ENCODE peak calls at places on chromosomes 2 and 18, in seven cellular contexts. One of them, this sample, is unnamed.

GRCh38 chr2:26245810-26246209 is 1.1 kb downstream of the HADHB start:
- DNase-seq in activated T-cell treated with anti-CD3 and anti-CD28 coated beads, Interleukin-2, amount 50 U/mL, for 48 hours: no peak
- DNase-seq in body of pancreas: no peak
- DNase-seq in kidney glomerular epithelial cell: peak; percentile 10
- DNase-seq in small intestine: peak; percentile 36
- DNase-seq in activated T-helper 1 cell treated with Interleukin-2 at 50 U/mL for 16 hours: no peak
- DNase-seq in HuH-7.5: no peak
- DNase-seq in this sample: peak; percentile 49

GRCh38 chr2:63669596-63669995 is 80.8 kb downstream of the MDH1 start:
- DNase-seq in activated T-cell treated with anti-CD3 and anti-CD28 coated beads, Interleukin-2, amount 50 U/mL, for 48 hours: no peak
- DNase-seq in body of pancreas: no peak
- DNase-seq in kidney glomerular epithelial cell: no peak
- DNase-seq in small intestine: no peak
- DNase-seq in activated T-helper 1 cell treated with Interleukin-2 at 50 U/mL for 16 hours: no peak
- DNase-seq in HuH-7.5: no peak
- DNase-seq in this sample: peak; percentile 53

GRCh38 chr2:76491503-76491902 is 780.8 kb upstream of the GCFC2 start:
- DNase-seq in activated T-cell treated with anti-CD3 and anti-CD28 coated beads, Interleukin-2, amount 50 U/mL, for 48 hours: no peak
- DNase-seq in body of pancreas: no peak
- DNase-seq in kidney glomerular epithelial cell: no peak
- DNase-seq in small intestine: no peak
- DNase-seq in activated T-helper 1 cell treated with Interleukin-2 at 50 U/mL for 16 hours: no peak
- DNase-seq in HuH-7.5: no peak
- DNase-seq in this sample: no peak

GRCh38 chr2:80437959-80438358 is 133.4 kb upstream of the LRRTM1 start:
- DNase-seq in activated T-cell treated with anti-CD3 and anti-CD28 coated beads, Interleukin-2, amount 50 U/mL, for 48 hours: no peak
- DNase-seq in body of pancreas: no peak
- DNase-seq in kidney glomerular epithelial cell: no peak
- DNase-seq in small intestine: no peak
- DNase-seq in activated T-helper 1 cell treated with Interleukin-2 at 50 U/mL for 16 hours: no peak
- DNase-seq in HuH-7.5: no peak
- DNase-seq in this sample: no peak

GRCh38 chr2:163736433-163737168 is 793 bp upstream of the FIGN start:
- DNase-seq in activated T-cell treated with anti-CD3 and anti-CD28 coated beads, Interleukin-2, amount 50 U/mL, for 48 hours: no peak
- DNase-seq in body of pancreas: peak; percentile 45
- DNase-seq in kidney glomerular epithelial cell: peak; percentile 33
- DNase-seq in small intestine: no peak
- DNase-seq in activated T-helper 1 cell treated with Interleukin-2 at 50 U/mL for 16 hours: no peak
- DNase-seq in HuH-7.5: peak; percentile 93
- DNase-seq in this sample: peak; percentile 49

GRCh38 chr18:49647496-49648168 is 85.8 kb downstream of the LIPG start:
- DNase-seq in activated T-cell treated with anti-CD3 and anti-CD28 coated beads, Interleukin-2, amount 50 U/mL, for 48 hours: no peak
- DNase-seq in body of pancreas: no peak
- DNase-seq in kidney glomerular epithelial cell: no peak
- DNase-seq in small intestine: no peak
- DNase-seq in activated T-helper 1 cell treated with Interleukin-2 at 50 U/mL for 16 hours: no peak
- DNase-seq in HuH-7.5: no peak
- DNase-seq in this sample: peak; percentile 73

GRCh38 chr2:216519154-216519762 is 20.6 kb downstream of the RPL37A start:
- DNase-seq in activated T-cell treated with anti-CD3 and anti-CD28 coated beads, Interleukin-2, amount 50 U/mL, for 48 hours: peak; percentile 37
- DNase-seq in body of pancreas: peak; percentile 89
- DNase-seq in kidney glomerular epithelial cell: peak; percentile 74
- DNase-seq in small intestine: peak; percentile 81
- DNase-seq in activated T-helper 1 cell treated with Interleukin-2 at 50 U/mL for 16 hours: no peak
- DNase-seq in HuH-7.5: no peak
- DNase-seq in this sample: peak; percentile 95

GRCh38 chr2:106745468-106745867 is 140.5 kb downstream of the ST6GAL2 start:
- DNase-seq in activated T-cell treated with anti-CD3 and anti-CD28 coated beads, Interleukin-2, amount 50 U/mL, for 48 hours: no peak
- DNase-seq in body of pancreas: peak; percentile 2
- DNase-seq in kidney glomerular epithelial cell: no peak
- DNase-seq in small intestine: no peak
- DNase-seq in activated T-helper 1 cell treated with Interleukin-2 at 50 U/mL for 16 hours: no peak
- DNase-seq in HuH-7.5: no peak
- DNase-seq in this sample: no peak

GRCh38 chr2:12612168-12612567 is 104.6 kb upstream of the TRIB2 start:
- DNase-seq in activated T-cell treated with anti-CD3 and anti-CD28 coated beads, Interleukin-2, amount 50 U/mL, for 48 hours: no peak
- DNase-seq in body of pancreas: no peak
- DNase-seq in kidney glomerular epithelial cell: no peak
- DNase-seq in small intestine: no peak
- DNase-seq in activated T-helper 1 cell treated with Interleukin-2 at 50 U/mL for 16 hours: no peak
- DNase-seq in HuH-7.5: no peak
- DNase-seq in this sample: no peak

GRCh38 chr2:51304341-51304740 is 272.4 kb upstream of the NRXN1 start:
- DNase-seq in activated T-cell treated with anti-CD3 and anti-CD28 coated beads, Interleukin-2, amount 50 U/mL, for 48 hours: no peak
- DNase-seq in body of pancreas: no peak
- DNase-seq in kidney glomerular epithelial cell: no peak
- DNase-seq in small intestine: no peak
- DNase-seq in activated T-helper 1 cell treated with Interleukin-2 at 50 U/mL for 16 hours: no peak
- DNase-seq in HuH-7.5: no peak
- DNase-seq in this sample: no peak

GRCh38 chr2:240428245-240428644 is 7.2 kb upstream of the GPC1 start:
- DNase-seq in activated T-cell treated with anti-CD3 and anti-CD28 coated beads, Interleukin-2, amount 50 U/mL, for 48 hours: no peak
- DNase-seq in body of pancreas: no peak
- DNase-seq in kidney glomerular epithelial cell: no peak
- DNase-seq in small intestine: no peak
- DNase-seq in activated T-helper 1 cell treated with Interleukin-2 at 50 U/mL for 16 hours: no peak
- DNase-seq in HuH-7.5: no peak
- DNase-seq in this sample: no peak

GRCh38 chr2:120564213-120565094 is 171.2 kb upstream of the GLI2 start:
- DNase-seq in activated T-cell treated with anti-CD3 and anti-CD28 coated beads, Interleukin-2, amount 50 U/mL, for 48 hours: no peak
- DNase-seq in body of pancreas: no peak
- DNase-seq in kidney glomerular epithelial cell: no peak
- DNase-seq in small intestine: no peak
- DNase-seq in activated T-helper 1 cell treated with Interleukin-2 at 50 U/mL for 16 hours: no peak
- DNase-seq in HuH-7.5: peak; percentile 67
- DNase-seq in this sample: no peak

GRCh38 chr18:24983566-24983965 is 368.4 kb downstream of the ZNF521 start:
- DNase-seq in activated T-cell treated with anti-CD3 and anti-CD28 coated beads, Interleukin-2, amount 50 U/mL, for 48 hours: no peak
- DNase-seq in body of pancreas: no peak
- DNase-seq in kidney glomerular epithelial cell: no peak
- DNase-seq in small intestine: no peak
- DNase-seq in activated T-helper 1 cell treated with Interleukin-2 at 50 U/mL for 16 hours: no peak
- DNase-seq in HuH-7.5: no peak
- DNase-seq in this sample: no peak

GRCh38 chr2:186862869-186863709 is 14.1 kb upstream of the ZSWIM2 start:
- DNase-seq in activated T-cell treated with anti-CD3 and anti-CD28 coated beads, Interleukin-2, amount 50 U/mL, for 48 hours: no peak
- DNase-seq in body of pancreas: no peak
- DNase-seq in kidney glomerular epithelial cell: peak; percentile 25
- DNase-seq in small intestine: peak; percentile 16
- DNase-seq in activated T-helper 1 cell treated with Interleukin-2 at 50 U/mL for 16 hours: no peak
- DNase-seq in HuH-7.5: no peak
- DNase-seq in this sample: peak; percentile 69

GRCh38 chr2:129492528-129492927 is 486.9 kb upstream of the RAB6C start:
- DNase-seq in activated T-cell treated with anti-CD3 and anti-CD28 coated beads, Interleukin-2, amount 50 U/mL, for 48 hours: no peak
- DNase-seq in body of pancreas: no peak
- DNase-seq in kidney glomerular epithelial cell: no peak
- DNase-seq in small intestine: no peak
- DNase-seq in activated T-helper 1 cell treated with Interleukin-2 at 50 U/mL for 16 hours: no peak
- DNase-seq in HuH-7.5: no peak
- DNase-seq in this sample: no peak

GRCh38 chr18:76476665-76477561 is 18.1 kb downstream of the ZNF516 start:
- DNase-seq in activated T-cell treated with anti-CD3 and anti-CD28 coated beads, Interleukin-2, amount 50 U/mL, for 48 hours: no peak
- DNase-seq in body of pancreas: no peak
- DNase-seq in kidney glomerular epithelial cell: peak; percentile 81
- DNase-seq in small intestine: peak; percentile 89
- DNase-seq in activated T-helper 1 cell treated with Interleukin-2 at 50 U/mL for 16 hours: no peak
- DNase-seq in HuH-7.5: no peak
- DNase-seq in this sample: peak; percentile 96

GRCh38 chr18:25650201-25650941 is 298.4 kb upstream of the ZNF521 start:
- DNase-seq in activated T-cell treated with anti-CD3 and anti-CD28 coated beads, Interleukin-2, amount 50 U/mL, for 48 hours: no peak
- DNase-seq in body of pancreas: peak; percentile 5
- DNase-seq in kidney glomerular epithelial cell: peak; percentile 83
- DNase-seq in small intestine: no peak
- DNase-seq in activated T-helper 1 cell treated with Interleukin-2 at 50 U/mL for 16 hours: no peak
- DNase-seq in HuH-7.5: no peak
- DNase-seq in this sample: peak; percentile 96

GRCh38 chr2:66433945-66434678 is 813 bp upstream of the MEIS1 start:
- DNase-seq in activated T-cell treated with anti-CD3 and anti-CD28 coated beads, Interleukin-2, amount 50 U/mL, for 48 hours: no peak
- DNase-seq in body of pancreas: peak; percentile 82
- DNase-seq in kidney glomerular epithelial cell: peak; percentile 61
- DNase-seq in small intestine: peak; percentile 58
- DNase-seq in activated T-helper 1 cell treated with Interleukin-2 at 50 U/mL for 16 hours: no peak
- DNase-seq in HuH-7.5: peak; percentile 35
- DNase-seq in this sample: peak; percentile 71

GRCh38 chr2:215747244-215747620 is 266.1 kb downstream of the MREG start:
- DNase-seq in activated T-cell treated with anti-CD3 and anti-CD28 coated beads, Interleukin-2, amount 50 U/mL, for 48 hours: no peak
- DNase-seq in body of pancreas: no peak
- DNase-seq in kidney glomerular epithelial cell: peak; percentile 14
- DNase-seq in small intestine: no peak
- DNase-seq in activated T-helper 1 cell treated with Interleukin-2 at 50 U/mL for 16 hours: no peak
- DNase-seq in HuH-7.5: no peak
- DNase-seq in this sample: peak; percentile 65

GRCh38 chr2:11712866-11713265 is 33.6 kb upstream of the LPIN1 start:
- DNase-seq in activated T-cell treated with anti-CD3 and anti-CD28 coated beads, Interleukin-2, amount 50 U/mL, for 48 hours: no peak
- DNase-seq in body of pancreas: no peak
- DNase-seq in kidney glomerular epithelial cell: no peak
- DNase-seq in small intestine: no peak
- DNase-seq in activated T-helper 1 cell treated with Interleukin-2 at 50 U/mL for 16 hours: no peak
- DNase-seq in HuH-7.5: no peak
- DNase-seq in this sample: no peak

GRCh38 chr2:15145046-15145817 is 415.9 kb downstream of the NBAS start:
- DNase-seq in activated T-cell treated with anti-CD3 and anti-CD28 coated beads, Interleukin-2, amount 50 U/mL, for 48 hours: no peak
- DNase-seq in body of pancreas: no peak
- DNase-seq in kidney glomerular epithelial cell: no peak
- DNase-seq in small intestine: no peak
- DNase-seq in activated T-helper 1 cell treated with Interleukin-2 at 50 U/mL for 16 hours: no peak
- DNase-seq in HuH-7.5: no peak
- DNase-seq in this sample: no peak

GRCh38 chr2:239809391-239809790 is 215.8 kb downstream of the NDUFA10 start:
- DNase-seq in activated T-cell treated with anti-CD3 and anti-CD28 coated beads, Interleukin-2, amount 50 U/mL, for 48 hours: no peak
- DNase-seq in body of pancreas: no peak
- DNase-seq in kidney glomerular epithelial cell: no peak
- DNase-seq in small intestine: no peak
- DNase-seq in activated T-helper 1 cell treated with Interleukin-2 at 50 U/mL for 16 hours: no peak
- DNase-seq in HuH-7.5: no peak
- DNase-seq in this sample: no peak

GRCh38 chr2:142010871-142011270 is 119.9 kb downstream of the LRP1B start:
- DNase-seq in activated T-cell treated with anti-CD3 and anti-CD28 coated beads, Interleukin-2, amount 50 U/mL, for 48 hours: no peak
- DNase-seq in body of pancreas: no peak
- DNase-seq in kidney glomerular epithelial cell: no peak
- DNase-seq in small intestine: no peak
- DNase-seq in activated T-helper 1 cell treated with Interleukin-2 at 50 U/mL for 16 hours: no peak
- DNase-seq in HuH-7.5: no peak
- DNase-seq in this sample: peak; percentile 6

GRCh38 chr18:65206551-65207260 is 544.1 kb upstream of the CDH7 start:
- DNase-seq in activated T-cell treated with anti-CD3 and anti-CD28 coated beads, Interleukin-2, amount 50 U/mL, for 48 hours: no peak
- DNase-seq in body of pancreas: no peak
- DNase-seq in kidney glomerular epithelial cell: no peak
- DNase-seq in small intestine: no peak
- DNase-seq in activated T-helper 1 cell treated with Interleukin-2 at 50 U/mL for 16 hours: no peak
- DNase-seq in HuH-7.5: no peak
- DNase-seq in this sample: no peak

GRCh38 chr2:120254178-120254577 is 1.5 kb downstream of the RALB start:
- DNase-seq in activated T-cell treated with anti-CD3 and anti-CD28 coated beads, Interleukin-2, amount 50 U/mL, for 48 hours: no peak
- DNase-seq in body of pancreas: no peak
- DNase-seq in kidney glomerular epithelial cell: no peak
- DNase-seq in small intestine: no peak
- DNase-seq in activated T-helper 1 cell treated with Interleukin-2 at 50 U/mL for 16 hours: no peak
- DNase-seq in HuH-7.5: no peak
- DNase-seq in this sample: no peak

GRCh38 chr2:58641001-58641400 is 399.9 kb upstream of the FANCL start:
- DNase-seq in activated T-cell treated with anti-CD3 and anti-CD28 coated beads, Interleukin-2, amount 50 U/mL, for 48 hours: no peak
- DNase-seq in body of pancreas: no peak
- DNase-seq in kidney glomerular epithelial cell: no peak
- DNase-seq in small intestine: no peak
- DNase-seq in activated T-helper 1 cell treated with Interleukin-2 at 50 U/mL for 16 hours: no peak
- DNase-seq in HuH-7.5: no peak
- DNase-seq in this sample: no peak

GRCh38 chr2:30481323-30481800 is 34.3 kb downstream of the LCLAT1 start:
- DNase-seq in activated T-cell treated with anti-CD3 and anti-CD28 coated beads, Interleukin-2, amount 50 U/mL, for 48 hours: no peak
- DNase-seq in body of pancreas: peak; percentile 51
- DNase-seq in kidney glomerular epithelial cell: no peak
- DNase-seq in small intestine: peak; percentile 46
- DNase-seq in activated T-helper 1 cell treated with Interleukin-2 at 50 U/mL for 16 hours: no peak
- DNase-seq in HuH-7.5: no peak
- DNase-seq in this sample: no peak

GRCh38 chr18:71998547-71998946 is 545.6 kb downstream of the CBLN2 start:
- DNase-seq in activated T-cell treated with anti-CD3 and anti-CD28 coated beads, Interleukin-2, amount 50 U/mL, for 48 hours: no peak
- DNase-seq in body of pancreas: no peak
- DNase-seq in kidney glomerular epithelial cell: no peak
- DNase-seq in small intestine: no peak
- DNase-seq in activated T-helper 1 cell treated with Interleukin-2 at 50 U/mL for 16 hours: no peak
- DNase-seq in HuH-7.5: no peak
- DNase-seq in this sample: no peak

GRCh38 chr2:240974771-240975572 is 23.4 kb upstream of the SNED1 start:
- DNase-seq in activated T-cell treated with anti-CD3 and anti-CD28 coated beads, Interleukin-2, amount 50 U/mL, for 48 hours: no peak
- DNase-seq in body of pancreas: no peak
- DNase-seq in kidney glomerular epithelial cell: no peak
- DNase-seq in small intestine: no peak
- DNase-seq in activated T-helper 1 cell treated with Interleukin-2 at 50 U/mL for 16 hours: no peak
- DNase-seq in HuH-7.5: no peak
- DNase-seq in this sample: no peak

GRCh38 chr18:70197042-70197441 is 8.4 kb downstream of the RTTN start:
- DNase-seq in activated T-cell treated with anti-CD3 and anti-CD28 coated beads, Interleukin-2, amount 50 U/mL, for 48 hours: no peak
- DNase-seq in body of pancreas: no peak
- DNase-seq in kidney glomerular epithelial cell: no peak
- DNase-seq in small intestine: peak; percentile 27
- DNase-seq in activated T-helper 1 cell treated with Interleukin-2 at 50 U/mL for 16 hours: no peak
- DNase-seq in HuH-7.5: no peak
- DNase-seq in this sample: peak; percentile 25

GRCh38 chr2:222655406-222655747 is 515 bp downstream of the FARSB start:
- DNase-seq in activated T-cell treated with anti-CD3 and anti-CD28 coated beads, Interleukin-2, amount 50 U/mL, for 48 hours: no peak
- DNase-seq in body of pancreas: peak; percentile 11
- DNase-seq in kidney glomerular epithelial cell: peak; percentile 20
- DNase-seq in small intestine: peak; percentile 47
- DNase-seq in activated T-helper 1 cell treated with Interleukin-2 at 50 U/mL for 16 hours: no peak
- DNase-seq in HuH-7.5: no peak
- DNase-seq in this sample: peak; percentile 30

GRCh38 chr2:136238552-136239346 is 120.8 kb upstream of the CXCR4 start:
- DNase-seq in activated T-cell treated with anti-CD3 and anti-CD28 coated beads, Interleukin-2, amount 50 U/mL, for 48 hours: peak; percentile 59
- DNase-seq in body of pancreas: peak; percentile 38
- DNase-seq in kidney glomerular epithelial cell: no peak
- DNase-seq in small intestine: peak; percentile 53
- DNase-seq in activated T-helper 1 cell treated with Interleukin-2 at 50 U/mL for 16 hours: peak; percentile 35
- DNase-seq in HuH-7.5: no peak
- DNase-seq in this sample: peak; percentile 71

GRCh38 chr2:58562281-58562680 is 321.2 kb upstream of the FANCL start:
- DNase-seq in activated T-cell treated with anti-CD3 and anti-CD28 coated beads, Interleukin-2, amount 50 U/mL, for 48 hours: no peak
- DNase-seq in body of pancreas: no peak
- DNase-seq in kidney glomerular epithelial cell: peak; percentile 27
- DNase-seq in small intestine: no peak
- DNase-seq in activated T-helper 1 cell treated with Interleukin-2 at 50 U/mL for 16 hours: no peak
- DNase-seq in HuH-7.5: no peak
- DNase-seq in this sample: peak; percentile 7